ENCODE peak calls at places on chromosomes 5 and 9, in four cellular contexts. J is HepG2, Q is H1, K is GM12878. X is an unnamed sample.

GRCh38 chr5:124824637-124825158 is 78.3 kb upstream of the ZNF608 start:
- DNase-seq in K (no peak), Q (no peak), J (no peak), X (no peak)

GRCh38 chr5:127840198-127840524 is 137.0 kb downstream of the CCDC192 start:
- DNase-seq in J (no peak), Q (no peak), K (no peak), X (no peak)

GRCh38 chr5:109455598-109456096 is 45.9 kb upstream of the PJA2 start:
- DNase-seq in J (peak; percentile 11), K (peak; percentile 45), Q (no peak), X (no peak)

GRCh38 chr9:137761032-137761431 is 116.5 kb upstream of the CACNA1B start:
- DNase-seq in K (peak; percentile 85), J (no peak), Q (no peak), X (no peak)

GRCh38 chr5:77851229-77852067 is 75.3 kb upstream of the TBCA start:
- DNase-seq in Q (no peak), J (no peak), K (no peak), X (no peak)

GRCh38 chr9:7097040-7097715 is 339.4 kb downstream of the KDM4C start:
- DNase-seq in Q (no peak), J (no peak), K (no peak), X (no peak)

GRCh38 chr9:113711251-113711650 is 164.9 kb upstream of the ZNF618 start:
- DNase-seq in K (no peak), J (no peak), Q (no peak), X (no peak)

GRCh38 chr9:113151696-113152630 is 1.2 kb downstream of the SLC31A2 start:
- DNase-seq in Q (no peak), J (no peak), K (no peak), X (no peak)

GRCh38 chr5:143350790-143351603 is 52.5 kb downstream of the NR3C1 start:
- DNase-seq in K (no peak), J (no peak), Q (no peak), X (no peak)

GRCh38 chr9:125541840-125542243 is 165.2 kb downstream of the MAPKAP1 start:
- DNase-seq in K (no peak), Q (no peak), J (no peak), X (no peak)

GRCh38 chr9:96136992-96137665 is 164.8 kb downstream of the HSD17B3 start:
- DNase-seq in Q (no peak), J (no peak), K (peak; percentile 69), X (no peak)

GRCh38 chr5:176530983-176531901 is 6.0 kb downstream of the RNF44 start:
- DNase-seq in Q (no peak), J (no peak), K (no peak), X (no peak)

GRCh38 chr9:14351206-14351605 is 37.3 kb upstream of the NFIB start:
- DNase-seq in K (no peak), J (no peak), Q (no peak), X (no peak)

GRCh38 chr9:108125541-108125940 is 636.0 kb upstream of the KLF4 start:
- DNase-seq in Q (no peak), J (no peak), K (no peak), X (peak; percentile 53)

GRCh38 chr9:120877276-120878034 is 467 bp upstream of the PHF19 start:
- DNase-seq in K (no peak), J (peak; percentile 54), Q (no peak), X (peak; percentile 100)

GRCh38 chr9:82489579-82489915 is 501.0 kb downstream of the SPATA31D1 start:
- DNase-seq in K (no peak), J (no peak), Q (no peak), X (no peak)

GRCh38 chr5:135208555-135209494 is 174.8 kb upstream of the PITX1 start:
- DNase-seq in Q (no peak), K (no peak), J (peak; percentile 79), X (peak; percentile 16)

GRCh38 chr9:21660976-21661375 is 141.5 kb upstream of the MTAP start:
- DNase-seq in K (no peak), Q (no peak), J (no peak), X (no peak)

GRCh38 chr5:60835554-60835953 is 8.5 kb downstream of the ELOVL7 start:
- DNase-seq in K (no peak), Q (no peak), J (no peak), X (no peak)

GRCh38 chr5:141864371-141865370 is 13.5 kb downstream of the PCDH1 start:
- DNase-seq in Q (no peak), J (no peak), K (no peak), X (no peak)

DNA sequence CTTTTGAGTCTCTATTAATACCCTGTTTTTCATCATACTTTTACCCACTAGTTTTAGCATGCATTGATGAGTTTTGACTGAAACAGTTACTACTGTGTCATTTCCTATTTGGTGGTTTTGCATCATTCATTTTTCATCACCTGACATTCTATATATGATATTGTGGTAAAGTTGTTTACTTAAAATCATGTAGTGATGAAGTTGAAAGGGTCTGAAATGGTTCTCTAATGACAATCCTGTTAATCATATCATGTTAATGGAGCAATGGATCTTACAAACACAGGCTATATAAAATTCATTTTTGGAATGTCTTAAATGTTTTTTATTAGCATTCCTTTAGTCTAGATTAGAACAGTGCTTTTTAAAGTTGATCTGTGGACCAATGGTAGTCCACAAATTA is 84.1 kb downstream of the ERBIN start:
- DNase-seq in K (peak; percentile 12), Q (no peak), J (no peak), X (no peak)
- TF ChIP-seq SRF in K (no peak), Q (no peak), J (no peak), X (no peak)

DNA sequence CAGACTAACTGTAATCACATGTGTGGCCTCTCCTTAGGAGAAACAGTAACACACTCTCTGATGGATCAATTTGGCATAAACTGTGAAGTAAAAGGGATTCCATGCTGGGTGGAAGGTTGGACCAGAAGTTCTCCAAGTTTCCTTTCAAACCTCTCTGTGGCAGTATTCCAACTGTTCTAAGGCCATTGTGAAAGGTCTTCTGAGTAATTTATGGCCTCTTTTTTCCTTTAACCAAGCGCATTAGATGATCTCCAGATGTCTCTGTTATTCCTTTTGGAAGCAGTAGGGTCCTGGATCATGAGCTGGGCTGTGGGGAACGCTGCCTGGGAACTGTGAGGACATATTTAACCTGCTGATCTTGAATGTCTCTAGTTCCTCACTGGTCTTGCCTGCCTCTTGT is 80.6 kb upstream of the IL6ST start:
- DNase-seq in Q (no peak), K (no peak), J (no peak), X (no peak)
- TF ChIP-seq CHD2 in Q (no peak), K (no peak), J (no peak), X (no peak)

DNA sequence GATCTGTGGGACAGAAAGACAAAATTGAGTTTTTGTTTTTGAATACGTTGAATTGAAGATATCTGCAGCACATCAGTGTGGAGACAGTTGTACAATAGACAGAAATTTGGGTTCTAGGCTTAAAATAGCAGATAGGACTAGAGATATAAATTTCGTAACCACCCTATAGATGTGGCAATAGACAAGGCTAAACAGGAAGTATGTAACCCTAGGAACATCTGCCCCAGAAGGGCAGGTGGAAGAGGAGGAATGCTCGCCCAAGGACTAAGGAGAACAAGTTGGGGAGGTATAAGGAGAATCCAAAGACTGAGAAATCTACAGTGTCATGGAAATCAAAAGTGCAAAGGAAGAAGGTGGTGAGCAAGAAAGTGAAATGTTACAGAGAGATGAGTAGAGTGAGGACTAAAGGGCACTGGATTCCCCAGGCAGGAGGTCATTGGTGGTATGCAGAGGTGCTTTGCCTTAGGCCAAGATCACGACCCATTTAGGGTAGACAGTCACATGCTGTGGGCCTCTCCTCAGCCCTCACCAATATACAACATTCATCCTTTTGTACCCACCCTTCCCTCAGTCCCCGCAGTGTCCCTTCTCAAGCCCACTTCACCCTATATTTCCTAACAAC is 109.1 kb upstream of the ELL2 start:
- DNase-seq in K (no peak), Q (no peak), J (no peak), X (no peak)
- TF ChIP-seq SRF in K (no peak), Q (no peak), J (no peak), X (no peak)

DNA sequence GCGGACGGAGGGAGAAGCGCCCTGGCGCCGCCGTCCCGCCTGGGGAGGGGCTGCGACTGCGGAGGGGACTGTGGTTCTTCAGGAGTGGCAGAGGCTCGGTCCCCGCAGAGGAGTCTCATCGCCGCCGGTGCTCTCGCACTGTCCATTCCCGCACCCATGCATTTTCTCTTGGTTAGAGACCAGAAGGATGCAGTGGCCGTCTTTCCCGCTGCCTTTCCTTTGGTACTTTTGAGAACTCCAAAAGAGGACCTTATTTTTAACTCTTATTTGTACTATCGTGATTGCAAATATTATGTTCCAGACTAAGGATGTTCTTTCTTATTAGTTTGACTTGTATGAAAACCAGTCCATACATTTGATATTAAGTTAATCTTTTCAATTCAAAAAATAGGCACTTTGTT is 611 bp downstream of the ZFYVE16 start:
- DNase-seq in J (peak; percentile 68), K (no peak), Q (peak; percentile 21), X (peak; percentile 67)
- TF ChIP-seq CHD2 in J (no peak), K (no peak), Q (no peak), X (no peak)

GRCh38 chr9:37028425-37029031 is 5.5 kb downstream of the PAX5 start:
- DNase-seq in J (no peak), K (no peak), Q (no peak), X (no peak)
- TF ChIP-seq SRF in J (no peak), K (no peak), Q (no peak), X (no peak)

GRCh38 chr9:127123239-127123935 is 952 bp upstream of the ANGPTL2 start:
- DNase-seq in Q (no peak), K (no peak), J (no peak), X (no peak)

GRCh38 chr9:127124091-127124490 is 1.7 kb upstream of the ANGPTL2 start:
- DNase-seq in Q (no peak), J (no peak), K (no peak), X (no peak)

GRCh38 chr9:127121628-127122175 is 733 bp downstream of the ANGPTL2 start:
- DNase-seq in K (no peak), Q (no peak), J (no peak), X (no peak)

GRCh38 chr9:127124792-127125191 is 2.4 kb upstream of the ANGPTL2 start:
- DNase-seq in J (no peak), Q (no peak), K (no peak), X (no peak)

GRCh38 chr9:127122176-127123151 is at the start of gene ANGPTL2:
- DNase-seq in J (peak; percentile 43), Q (peak; percentile 73), K (no peak), X (peak; percentile 23)
- TF ChIP-seq CHD2 in J (no peak), Q (no peak), K (no peak), X (no peak)

GRCh38 chr9:79695531-79696218 is 123.9 kb downstream of the TLE4 start:
- DNase-seq in Q (no peak), J (no peak), K (no peak), X (no peak)
- TF ChIP-seq SRF in Q (no peak), J (no peak), K (no peak), X (no peak)

X was measured in K562.